ENCODE peak calls at places on chromosome 17, in nine cellular contexts. G, E, Q, Y, I, D, L, S and C are unnamed samples.

GRCh38 chr17:51588063-51588462 is 327.7 kb downstream of the UTP18 start:
- DNase-seq in G (no peak), D (no peak), S (no peak), Y (no peak), E (no peak), L (no peak), I (no peak), Q (no peak), C (no peak)

GRCh38 chr17:78974635-78975591 is 4.8 kb downstream of the LGALS3BP start:
- DNase-seq in E (no peak), G (peak), L (peak), Y (peak), I (no peak), D (no peak), S (peak), Q (no peak), C (peak)

GRCh38 chr17:30897311-30897710 is 8.7 kb downstream of the TEFM start:
- DNase-seq in Y (no peak), E (no peak), L (no peak), S (no peak), I (no peak), Q (no peak), G (no peak), D (no peak), C (no peak)

GRCh38 chr17:2749058-2749783 is at the start of gene CCDC92B:
- DNase-seq in Y (no peak), I (peak), E (no peak), D (no peak), G (no peak), S (no peak), Q (no peak), L (no peak), C (no peak)

GRCh38 chr17:47172698-47173565 is 16.2 kb downstream of the CDC27 start:
- DNase-seq in D (no peak), Y (no peak), Q (no peak), S (no peak), L (no peak), I (no peak), E (no peak), G (no peak), C (peak)

GRCh38 chr17:1787301-1787902 is 25.5 kb downstream of the SERPINF1 start:
- DNase-seq in L (no peak), I (no peak), S (peak), D (no peak), E (peak), Y (peak), Q (no peak), G (no peak), C (peak)

GRCh38 chr17:55354941-55355340 is 66.7 kb downstream of the MMD start:
- DNase-seq in D (no peak), S (no peak), I (no peak), G (no peak), L (peak), Q (no peak), E (no peak), Y (no peak), C (no peak)

GRCh38 chr17:82495844-82496528 is 23.5 kb upstream of the FOXK2 start:
- DNase-seq in S (no peak), G (no peak), D (no peak), E (no peak), I (no peak), Q (peak), Y (no peak), L (no peak), C (no peak)

GRCh38 chr17:79577485-79578187 is 33.2 kb downstream of the RBFOX3 start:
- DNase-seq in I (no peak), Q (no peak), E (no peak), G (no peak), D (no peak), Y (no peak), L (no peak), S (no peak), C (no peak)

GRCh38 chr17:27082775-27083154 is 211.1 kb upstream of the WSB1 start:
- DNase-seq in Y (no peak), Q (no peak), I (no peak), E (no peak), D (no peak), S (no peak), L (no peak), G (no peak), C (no peak)

GRCh38 chr17:41666708-41667279 is 21.9 kb upstream of the EIF1 start:
- DNase-seq in G (peak), S (no peak), I (peak), L (no peak), Y (peak), E (peak), D (peak), Q (peak), C (peak)

GRCh38 chr17:76492250-76492988 is 8.8 kb downstream of the RHBDF2 start:
- DNase-seq in I (no peak), L (no peak), D (no peak), G (no peak), Y (no peak), E (no peak), Q (no peak), S (no peak), C (no peak)

GRCh38 chr17:15332338-15332737 is 9.1 kb downstream of the TEKT3 start:
- DNase-seq in E (no peak), Y (no peak), L (no peak), I (no peak), Q (no peak), S (no peak), G (no peak), D (no peak), C (no peak)

GRCh38 chr17:35716897-35717839 is 14.3 kb upstream of the RASL10B start:
- DNase-seq in S (no peak), Y (no peak), G (peak), L (no peak), E (peak), I (no peak), Q (no peak), D (no peak), C (peak)

GRCh38 chr17:35698800-35699199 is 32.6 kb upstream of the RASL10B start:
- DNase-seq in I (no peak), S (no peak), L (no peak), E (no peak), G (no peak), Q (no peak), Y (no peak), D (no peak), C (no peak)

GRCh38 chr17:72598705-72599104 is 477.9 kb downstream of the SOX9 start:
- DNase-seq in E (no peak), G (no peak), Y (no peak), L (no peak), Q (no peak), S (no peak), I (no peak), D (no peak), C (no peak)

GRCh38 chr17:49612721-49613120 is 37.0 kb downstream of the NXPH3 start:
- DNase-seq in I (no peak), E (no peak), Y (no peak), L (no peak), D (no peak), Q (no peak), G (no peak), S (no peak), C (no peak)

GRCh38 chr17:5416886-5417285 is 2.6 kb downstream of the NUP88 start:
- DNase-seq in D (no peak), I (no peak), Y (no peak), Q (no peak), S (no peak), L (no peak), G (no peak), E (peak), C (no peak)

GRCh38 chr17:47703191-47703591 is 9.2 kb downstream of the TBKBP1 start:
- DNase-seq in D (no peak), Y (no peak), G (no peak), L (no peak), Q (no peak), E (no peak), I (no peak), S (no peak), C (no peak)

GRCh38 chr17:8158267-8159031 is 4.3 kb downstream of the VAMP2 start:
- DNase-seq in L (no peak), E (peak), I (peak), S (no peak), G (peak), Q (peak), D (peak), Y (peak), C (peak)

GRCh38 chr17:55661359-55661758 is 61.3 kb downstream of the TMEM100 start:
- DNase-seq in E (no peak), I (no peak), Y (no peak), L (peak), S (no peak), G (no peak), Q (no peak), D (no peak), C (no peak)

GRCh38 chr17:40323317-40323716 is 14.3 kb downstream of the RARA start:
- DNase-seq in D (no peak), S (no peak), I (no peak), G (no peak), E (peak), Q (no peak), Y (no peak), L (no peak), C (no peak)

GRCh38 chr17:64343833-64344637 is 46.6 kb downstream of the PECAM1 start:
- DNase-seq in E (peak), Q (peak), Y (peak), G (peak), L (no peak), S (no peak), I (peak), D (no peak), C (peak)

GRCh38 chr17:73990290-73990689 is 213.2 kb upstream of the RPL38 start:
- DNase-seq in D (no peak), Y (no peak), S (no peak), E (no peak), Q (no peak), G (no peak), L (no peak), I (no peak), C (no peak)

GRCh38 chr17:80847506-80848230 is 144.0 kb upstream of the CHMP6 start:
- DNase-seq in D (peak), Q (no peak), G (no peak), Y (no peak), E (no peak), S (no peak), L (no peak), I (no peak), C (no peak)

GRCh38 chr17:78113804-78114785 is 14.5 kb downstream of the TMC6 start:
- DNase-seq in Y (no peak), L (no peak), D (no peak), G (no peak), S (no peak), Q (no peak), E (no peak), I (no peak), C (peak)

GRCh38 chr17:80104321-80104955 is 3.1 kb downstream of the GAA start:
- DNase-seq in D (no peak), S (no peak), Q (no peak), L (no peak), I (peak), Y (no peak), G (no peak), E (no peak), C (no peak)

GRCh38 chr17:49935526-49936210 is 33.3 kb upstream of the DLX4 start:
- DNase-seq in E (no peak), I (no peak), L (peak), Q (no peak), D (no peak), G (no peak), S (no peak), Y (no peak), C (no peak)